ENCODE peak calls at places on chromosomes 11 and 22, in six cellular contexts. One of them, this sample, is unnamed.

GRCh38 chr22:31233001-31233400 is 20.9 kb downstream of the LIMK2 start:
- DNase-seq in RWPE1: no peak
- DNase-seq in cardiac muscle cell: no peak
- DNase-seq in heart right ventricle: no peak
- DNase-seq in cardiac fibroblast: no peak
- DNase-seq in neural progenitor cell: no peak
- DNase-seq in this sample: no peak

GRCh38 chr22:25025586-25025985 is 73.1 kb downstream of the KIAA1671 start:
- DNase-seq in RWPE1: no peak
- DNase-seq in cardiac muscle cell: no peak
- DNase-seq in heart right ventricle: no peak
- DNase-seq in cardiac fibroblast: no peak
- DNase-seq in neural progenitor cell: no peak
- DNase-seq in this sample: no peak

GRCh38 chr11:120039031-120039430 is 98.9 kb downstream of the TRIM29 start:
- DNase-seq in RWPE1: no peak
- DNase-seq in cardiac muscle cell: no peak
- DNase-seq in heart right ventricle: no peak
- DNase-seq in cardiac fibroblast: no peak
- DNase-seq in neural progenitor cell: no peak
- DNase-seq in this sample: no peak

GRCh38 chr11:120116966-120117365 is 20.9 kb downstream of the TRIM29 start:
- DNase-seq in RWPE1: no peak
- DNase-seq in cardiac muscle cell: no peak
- DNase-seq in heart right ventricle: no peak
- DNase-seq in cardiac fibroblast: no peak
- DNase-seq in neural progenitor cell: no peak
- DNase-seq in this sample: no peak

GRCh38 chr11:108895579-108896480 is 231.0 kb downstream of the DDX10 start:
- DNase-seq in RWPE1: peak; percentile 54
- DNase-seq in cardiac muscle cell: peak; percentile 58
- DNase-seq in heart right ventricle: no peak
- DNase-seq in cardiac fibroblast: peak; percentile 51
- DNase-seq in neural progenitor cell: no peak
- DNase-seq in this sample: no peak

GRCh38 chr11:111602865-111603632 is 800 bp downstream of the SIK2 start:
- DNase-seq in RWPE1: peak; percentile 26
- DNase-seq in cardiac muscle cell: peak; percentile 50
- DNase-seq in heart right ventricle: peak; percentile 41
- DNase-seq in cardiac fibroblast: peak; percentile 49
- DNase-seq in neural progenitor cell: peak; percentile 69
- DNase-seq in this sample: no peak

GRCh38 chr11:73176892-73177155 is 34.7 kb upstream of the FCHSD2 start:
- DNase-seq in RWPE1: no peak
- DNase-seq in cardiac muscle cell: no peak
- DNase-seq in heart right ventricle: no peak
- DNase-seq in cardiac fibroblast: no peak
- DNase-seq in neural progenitor cell: no peak
- DNase-seq in this sample: no peak

GRCh38 chr11:8403310-8403709 is 139.6 kb upstream of the LMO1 start:
- DNase-seq in RWPE1: no peak
- DNase-seq in cardiac muscle cell: peak; percentile 20
- DNase-seq in heart right ventricle: no peak
- DNase-seq in cardiac fibroblast: peak; percentile 11
- DNase-seq in neural progenitor cell: peak; percentile 16
- DNase-seq in this sample: no peak

GRCh38 chr11:75193271-75193670 is 42.4 kb downstream of the SLCO2B1 start:
- DNase-seq in RWPE1: no peak
- DNase-seq in cardiac muscle cell: no peak
- DNase-seq in heart right ventricle: no peak
- DNase-seq in cardiac fibroblast: no peak
- DNase-seq in neural progenitor cell: no peak
- DNase-seq in this sample: no peak

GRCh38 chr11:115699733-115700132 is 195.5 kb upstream of the CADM1 start:
- DNase-seq in RWPE1: no peak
- DNase-seq in cardiac muscle cell: peak; percentile 4
- DNase-seq in heart right ventricle: peak; percentile 54
- DNase-seq in cardiac fibroblast: no peak
- DNase-seq in neural progenitor cell: no peak
- DNase-seq in this sample: no peak

GRCh38 chr11:76188873-76189272 is 17.4 kb downstream of the WNT11 start:
- DNase-seq in RWPE1: no peak
- DNase-seq in cardiac muscle cell: no peak
- DNase-seq in heart right ventricle: no peak
- DNase-seq in cardiac fibroblast: no peak
- DNase-seq in neural progenitor cell: no peak
- DNase-seq in this sample: no peak

GRCh38 chr11:18853086-18853720 is 61.6 kb upstream of the PTPN5 start:
- DNase-seq in RWPE1: peak; percentile 19
- DNase-seq in cardiac muscle cell: peak; percentile 29
- DNase-seq in heart right ventricle: no peak
- DNase-seq in cardiac fibroblast: peak; percentile 32
- DNase-seq in neural progenitor cell: peak; percentile 69
- DNase-seq in this sample: peak; percentile 7
- TF ChIP-seq CTCF in RWPE1: peak; percentile 60
- TF ChIP-seq CTCF in cardiac muscle cell: peak; percentile 38
- TF ChIP-seq CTCF in heart right ventricle: peak; percentile 15
- TF ChIP-seq CTCF in cardiac fibroblast: peak; percentile 49
- TF ChIP-seq CTCF in neural progenitor cell: peak; percentile 75
- TF ChIP-seq CTCF in this sample: peak; percentile 55

GRCh38 chr11:47773882-47774281 is 6.7 kb upstream of the FNBP4 start:
- DNase-seq in RWPE1: no peak
- DNase-seq in cardiac muscle cell: no peak
- DNase-seq in heart right ventricle: no peak
- DNase-seq in cardiac fibroblast: no peak
- DNase-seq in neural progenitor cell: no peak
- DNase-seq in this sample: no peak

GRCh38 chr11:47765086-47765485 is 2.1 kb downstream of the FNBP4 start:
- DNase-seq in RWPE1: no peak
- DNase-seq in cardiac muscle cell: no peak
- DNase-seq in heart right ventricle: no peak
- DNase-seq in cardiac fibroblast: no peak
- DNase-seq in neural progenitor cell: no peak
- DNase-seq in this sample: no peak

GRCh38 chr11:47766363-47767227 is 546 bp downstream of the FNBP4 start:
- DNase-seq in RWPE1: peak; percentile 27
- DNase-seq in cardiac muscle cell: peak; percentile 68
- DNase-seq in heart right ventricle: peak; percentile 69
- DNase-seq in cardiac fibroblast: peak; percentile 64
- DNase-seq in neural progenitor cell: peak; percentile 57
- DNase-seq in this sample: peak; percentile 33

DNA sequence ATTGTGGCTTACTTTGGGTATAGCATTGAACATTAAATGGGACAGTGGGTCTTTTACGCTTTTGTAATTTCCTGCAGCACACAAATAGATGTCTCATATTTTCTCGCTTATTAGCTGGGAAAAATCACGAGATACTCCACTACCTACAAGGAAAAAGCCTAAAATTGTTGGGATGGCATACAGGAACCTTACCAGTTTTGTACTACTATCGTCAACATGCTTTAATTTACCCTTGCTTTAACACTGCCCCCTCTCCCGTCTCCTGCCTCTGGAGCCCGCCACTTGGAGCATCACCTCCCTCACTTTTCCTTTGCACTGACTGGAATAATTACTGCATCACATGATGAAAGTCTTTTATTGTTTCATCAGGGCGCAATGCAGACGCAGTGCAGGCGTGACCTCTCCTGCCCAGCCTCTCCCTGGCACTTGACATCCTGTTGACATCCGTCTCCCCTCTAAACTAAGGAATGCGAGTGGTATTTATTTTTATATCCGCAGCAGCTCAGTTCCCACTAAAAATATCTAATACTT is 1.0 kb upstream of the FNBP4 start:
- DNase-seq in RWPE1: peak; percentile 66
- DNase-seq in cardiac muscle cell: peak; percentile 87
- DNase-seq in heart right ventricle: peak; percentile 85
- DNase-seq in cardiac fibroblast: peak; percentile 91
- DNase-seq in neural progenitor cell: peak; percentile 33
- DNase-seq in this sample: peak; percentile 22
- TF ChIP-seq CTCF in RWPE1: no peak
- TF ChIP-seq CTCF in cardiac muscle cell: peak; percentile 3
- TF ChIP-seq CTCF in heart right ventricle: no peak
- TF ChIP-seq CTCF in cardiac fibroblast: no peak
- TF ChIP-seq CTCF in neural progenitor cell: no peak
- TF ChIP-seq CTCF in this sample: no peak

GRCh38 chr11:118902336-118903203 is 18.9 kb downstream of the CXCR5 start:
- DNase-seq in RWPE1: no peak
- DNase-seq in cardiac muscle cell: no peak
- DNase-seq in heart right ventricle: no peak
- DNase-seq in cardiac fibroblast: no peak
- DNase-seq in neural progenitor cell: no peak
- DNase-seq in this sample: no peak
- TF ChIP-seq CTCF in RWPE1: no peak
- TF ChIP-seq CTCF in cardiac muscle cell: no peak
- TF ChIP-seq CTCF in heart right ventricle: no peak
- TF ChIP-seq CTCF in cardiac fibroblast: no peak
- TF ChIP-seq CTCF in neural progenitor cell: no peak
- TF ChIP-seq CTCF in this sample: no peak

GRCh38 chr11:122937978-122938377 is 43.7 kb downstream of the BSX start:
- DNase-seq in RWPE1: no peak
- DNase-seq in cardiac muscle cell: no peak
- DNase-seq in heart right ventricle: no peak
- DNase-seq in cardiac fibroblast: no peak
- DNase-seq in neural progenitor cell: no peak
- DNase-seq in this sample: no peak

GRCh38 chr11:122933434-122933833 is 48.2 kb downstream of the BSX start:
- DNase-seq in RWPE1: no peak
- DNase-seq in cardiac muscle cell: peak; percentile 19
- DNase-seq in heart right ventricle: no peak
- DNase-seq in cardiac fibroblast: peak; percentile 7
- DNase-seq in neural progenitor cell: no peak
- DNase-seq in this sample: no peak

DNA sequence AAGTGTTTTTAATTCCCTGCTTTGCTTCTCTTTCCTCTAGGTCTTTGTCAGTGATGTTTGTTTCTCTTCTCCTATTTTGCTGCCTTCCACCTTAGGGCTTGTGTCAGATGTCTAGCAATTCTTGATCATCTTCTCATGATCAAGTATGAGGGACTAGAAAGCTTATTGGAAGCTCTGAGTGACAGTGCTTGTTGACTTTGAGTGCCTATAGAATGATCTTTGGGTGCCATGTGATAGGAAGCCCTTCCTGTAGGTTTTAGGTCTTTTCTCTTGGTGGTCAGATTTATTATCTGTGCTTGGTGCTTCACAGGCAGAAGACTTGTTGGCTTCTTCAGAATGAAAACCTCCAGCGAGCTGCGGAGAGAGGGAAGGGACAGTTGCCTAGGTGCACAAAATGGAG is 43.1 kb downstream of the BSX start:
- DNase-seq in RWPE1: no peak
- DNase-seq in cardiac muscle cell: no peak
- DNase-seq in heart right ventricle: no peak
- DNase-seq in cardiac fibroblast: no peak
- DNase-seq in neural progenitor cell: no peak
- DNase-seq in this sample: no peak
- TF ChIP-seq CTCF in RWPE1: no peak
- TF ChIP-seq CTCF in cardiac muscle cell: no peak
- TF ChIP-seq CTCF in heart right ventricle: no peak
- TF ChIP-seq CTCF in cardiac fibroblast: no peak
- TF ChIP-seq CTCF in neural progenitor cell: no peak
- TF ChIP-seq CTCF in this sample: no peak

GRCh38 chr22:45833613-45834012 is 143.3 kb downstream of the WNT7B start:
- DNase-seq in RWPE1: no peak
- DNase-seq in cardiac muscle cell: no peak
- DNase-seq in heart right ventricle: no peak
- DNase-seq in cardiac fibroblast: no peak
- DNase-seq in neural progenitor cell: no peak
- DNase-seq in this sample: no peak
- TF ChIP-seq CTCF in RWPE1: no peak
- TF ChIP-seq CTCF in cardiac muscle cell: no peak
- TF ChIP-seq CTCF in heart right ventricle: no peak
- TF ChIP-seq CTCF in cardiac fibroblast: no peak
- TF ChIP-seq CTCF in neural progenitor cell: no peak
- TF ChIP-seq CTCF in this sample: no peak

GRCh38 chr11:2329551-2329950 is 27.7 kb downstream of the TSPAN32 start:
- DNase-seq in RWPE1: no peak
- DNase-seq in cardiac muscle cell: no peak
- DNase-seq in heart right ventricle: no peak
- DNase-seq in cardiac fibroblast: no peak
- DNase-seq in neural progenitor cell: no peak
- DNase-seq in this sample: no peak
- TF ChIP-seq CTCF in RWPE1: no peak
- TF ChIP-seq CTCF in cardiac muscle cell: no peak
- TF ChIP-seq CTCF in heart right ventricle: no peak
- TF ChIP-seq CTCF in cardiac fibroblast: no peak
- TF ChIP-seq CTCF in neural progenitor cell: no peak
- TF ChIP-seq CTCF in this sample: no peak

GRCh38 chr11:45371251-45371749 is 85.2 kb upstream of the SYT13 start:
- DNase-seq in RWPE1: peak; percentile 73
- DNase-seq in cardiac muscle cell: peak; percentile 78
- DNase-seq in heart right ventricle: peak; percentile 48
- DNase-seq in cardiac fibroblast: peak; percentile 74
- DNase-seq in neural progenitor cell: peak; percentile 92
- DNase-seq in this sample: peak; percentile 89
- TF ChIP-seq CTCF in RWPE1: peak; percentile 69
- TF ChIP-seq CTCF in cardiac muscle cell: peak; percentile 96
- TF ChIP-seq CTCF in heart right ventricle: peak; percentile 93
- TF ChIP-seq CTCF in cardiac fibroblast: peak; percentile 96
- TF ChIP-seq CTCF in neural progenitor cell: peak; percentile 99
- TF ChIP-seq CTCF in this sample: peak; percentile 99

GRCh38 chr11:129785383-129786111 is 30.1 kb upstream of the TMEM45B start:
- DNase-seq in RWPE1: peak; percentile 49
- DNase-seq in cardiac muscle cell: peak; percentile 33
- DNase-seq in heart right ventricle: no peak
- DNase-seq in cardiac fibroblast: peak; percentile 43
- DNase-seq in neural progenitor cell: no peak
- DNase-seq in this sample: no peak
- TF ChIP-seq CTCF in RWPE1: peak; percentile 42
- TF ChIP-seq CTCF in cardiac muscle cell: peak; percentile 39
- TF ChIP-seq CTCF in heart right ventricle: peak; percentile 5
- TF ChIP-seq CTCF in cardiac fibroblast: peak; percentile 31
- TF ChIP-seq CTCF in neural progenitor cell: peak; percentile 20
- TF ChIP-seq CTCF in this sample: no peak

DNA sequence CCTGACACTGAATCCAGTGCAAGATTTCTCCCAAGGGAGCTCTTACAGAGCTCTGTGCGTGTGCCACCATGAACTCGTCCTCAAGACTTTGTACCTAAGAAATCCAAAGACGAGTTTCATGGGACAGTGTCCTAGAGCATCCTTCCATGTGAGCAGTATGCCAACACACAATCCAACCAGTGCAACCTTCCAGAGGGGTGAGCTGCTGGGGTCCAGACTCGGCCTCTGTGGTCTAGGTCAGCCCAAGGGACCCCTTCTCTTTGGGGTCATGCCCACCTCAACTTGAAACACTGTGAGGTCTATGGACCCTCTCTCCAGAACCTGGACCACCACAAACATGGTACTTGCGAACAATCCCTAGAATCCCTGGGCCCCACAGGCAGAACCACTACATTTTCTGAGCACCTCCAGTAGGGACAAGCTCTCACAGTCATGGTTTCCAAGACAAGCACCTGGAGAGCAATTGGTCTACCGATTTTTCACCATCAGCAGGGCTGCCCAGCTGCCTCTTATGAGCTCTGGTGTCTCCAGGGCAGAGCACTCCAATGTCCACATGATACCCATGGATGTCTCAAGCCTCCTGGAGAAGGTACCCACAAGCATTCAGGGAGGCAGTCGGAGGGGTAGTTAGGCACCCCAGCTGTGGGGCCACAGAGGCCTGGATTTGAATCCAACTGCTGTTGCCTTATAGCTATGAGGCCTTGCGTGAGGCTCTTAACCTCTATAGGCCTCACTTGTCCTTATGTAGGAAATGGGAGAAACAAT is 7.7 kb downstream of the CHST1 start:
- DNase-seq in RWPE1: no peak
- DNase-seq in cardiac muscle cell: no peak
- DNase-seq in heart right ventricle: no peak
- DNase-seq in cardiac fibroblast: no peak
- DNase-seq in neural progenitor cell: no peak
- DNase-seq in this sample: no peak
- TF ChIP-seq CTCF in RWPE1: no peak
- TF ChIP-seq CTCF in cardiac muscle cell: no peak
- TF ChIP-seq CTCF in heart right ventricle: no peak
- TF ChIP-seq CTCF in cardiac fibroblast: no peak
- TF ChIP-seq CTCF in neural progenitor cell: no peak
- TF ChIP-seq CTCF in this sample: no peak

This sample was measured in endothelial cell.